ENCODE peak calls at places on chromosomes 6 and 20, in seven cellular contexts. D, G, Z, T, R, I and K are unnamed samples.

GRCh38 chr6:158978752-158979151 is 21.2 kb downstream of the RSPH3 start:
- DNase-seq in D (peak), G (no peak), Z (no peak), T (no peak), R (no peak), I (no peak), K (no peak)

GRCh38 chr6:14010275-14010674 is 85.5 kb downstream of the RNF182 start:
- DNase-seq in D (no peak), G (no peak), Z (no peak), T (no peak), R (no peak), I (no peak), K (no peak)

GRCh38 chr20:4383966-4384365 is 337.7 kb upstream of the PRND start:
- DNase-seq in D (peak), G (no peak), Z (peak), T (no peak), R (no peak), I (no peak), K (no peak)

GRCh38 chr20:57548177-57549058 is 12.5 kb upstream of the PCK1 start:
- DNase-seq in D (no peak), G (no peak), Z (no peak), T (no peak), R (no peak), I (no peak), K (no peak)

GRCh38 chr6:55977959-55978358 is 102.6 kb upstream of the BMP5 start:
- DNase-seq in D (no peak), G (no peak), Z (no peak), T (no peak), R (no peak), I (no peak), K (no peak)

GRCh38 chr6:29834564-29835436 is 7.2 kb downstream of the HLA-G start:
- DNase-seq in D (peak), G (no peak), Z (no peak), T (no peak), R (peak), I (no peak), K (no peak)

GRCh38 chr6:14023855-14024254 is 93.7 kb upstream of the CD83 start:
- DNase-seq in D (no peak), G (no peak), Z (no peak), T (no peak), R (no peak), I (no peak), K (no peak)

GRCh38 chr6:133707456-133707855 is 181.5 kb upstream of the TCF21 start:
- DNase-seq in D (peak), G (no peak), Z (peak), T (peak), R (no peak), I (no peak), K (peak)

GRCh38 chr20:18739785-18740184 is 73.8 kb upstream of the SCP2D1 start:
- DNase-seq in D (peak), G (no peak), Z (no peak), T (no peak), R (no peak), I (no peak), K (peak)

GRCh38 chr6:150043501-150044412 is 18.4 kb upstream of the RAET1L start:
- DNase-seq in D (no peak), G (no peak), Z (no peak), T (no peak), R (no peak), I (no peak), K (no peak)

GRCh38 chr6:32176476-32177181 is 745 bp upstream of the AGPAT1 start:
- DNase-seq in D (peak), G (no peak), Z (no peak), T (no peak), R (no peak), I (no peak), K (no peak)

GRCh38 chr20:50521709-50522674 is 11.8 kb downstream of the PTPN1 start:
- DNase-seq in D (no peak), G (no peak), Z (no peak), T (no peak), R (no peak), I (no peak), K (no peak)

GRCh38 chr20:41617059-41617921 is 887 bp downstream of the CHD6 start:
- DNase-seq in D (peak), G (no peak), Z (no peak), T (no peak), R (no peak), I (no peak), K (no peak)

GRCh38 chr20:61864481-61864880 is 201.2 kb downstream of the TAF4 start:
- DNase-seq in D (no peak), G (no peak), Z (no peak), T (no peak), R (no peak), I (no peak), K (no peak)

GRCh38 chr20:50488236-50488806 is 21.9 kb upstream of the PTPN1 start:
- DNase-seq in D (no peak), G (no peak), Z (no peak), T (no peak), R (no peak), I (no peak), K (no peak)

GRCh38 chr20:51529758-51530157 is 12.8 kb downstream of the NFATC2 start:
- DNase-seq in D (no peak), G (no peak), Z (no peak), T (no peak), R (no peak), I (peak), K (no peak)

GRCh38 chr6:36098920-36099647 is 31.2 kb upstream of the MAPK13 start:
- DNase-seq in D (peak), G (no peak), Z (peak), T (peak), R (no peak), I (no peak), K (no peak)

GRCh38 chr6:33075568-33076405 is at the start of gene HLA-DPB1:
- DNase-seq in D (peak), G (no peak), Z (peak), T (no peak), R (peak), I (peak), K (no peak)

GRCh38 chr20:4573564-4574355 is 147.9 kb upstream of the PRND start:
- DNase-seq in D (peak), G (no peak), Z (no peak), T (no peak), R (no peak), I (no peak), K (no peak)

GRCh38 chr6:132715204-132715603 is 1.3 kb upstream of the VNN1 start:
- DNase-seq in D (peak), G (peak), Z (peak), T (no peak), R (no peak), I (no peak), K (peak)

GRCh38 chr6:97524846-97525245 is 241.8 kb upstream of the MMS22L start:
- DNase-seq in D (no peak), G (no peak), Z (no peak), T (no peak), R (no peak), I (no peak), K (no peak)

GRCh38 chr6:14880052-14880451 is 365.8 kb upstream of the JARID2 start:
- DNase-seq in D (no peak), G (no peak), Z (no peak), T (no peak), R (no peak), I (no peak), K (no peak)

GRCh38 chr20:57530327-57530981 is 5.5 kb upstream of the CTCFL start:
- DNase-seq in D (no peak), G (no peak), Z (no peak), T (no peak), R (no peak), I (no peak), K (no peak)

GRCh38 chr6:160147146-160147536 is 25.5 kb downstream of the SLC22A1 start:
- DNase-seq in D (no peak), G (no peak), Z (no peak), T (no peak), R (no peak), I (no peak), K (no peak)

GRCh38 chr20:16082051-16082550 is 491.1 kb downstream of the KIF16B start:
- DNase-seq in D (no peak), G (no peak), Z (no peak), T (no peak), R (no peak), I (no peak), K (no peak)

GRCh38 chr20:56748476-56749377 is 119.6 kb downstream of the TFAP2C start:
- DNase-seq in D (no peak), G (no peak), Z (no peak), T (no peak), R (no peak), I (no peak), K (no peak)